ENCODE peak calls at places on chromosome 12, in five cellular contexts. One of them, this sample, is unnamed.

GRCh38 chr12:109512608-109513007 is 35.2 kb downstream of the UBE3B start:
- DNase-seq in caudate nucleus: no peak
- DNase-seq in NCI-H2107: no peak
- DNase-seq in progenitor cell of endocrine pancreas: no peak
- DNase-seq in neural progenitor cell: no peak
- DNase-seq in this sample: no peak

GRCh38 chr12:123223241-123223668 is 9.7 kb downstream of the MPHOSPH9 start:
- DNase-seq in caudate nucleus: no peak
- DNase-seq in NCI-H2107: no peak
- DNase-seq in neural progenitor cell: no peak
- DNase-seq in progenitor cell of endocrine pancreas: no peak
- DNase-seq in this sample: no peak

GRCh38 chr12:28568083-28568482 is 377.8 kb downstream of the CCDC91 start:
- DNase-seq in progenitor cell of endocrine pancreas: no peak
- DNase-seq in NCI-H2107: no peak
- DNase-seq in caudate nucleus: no peak
- DNase-seq in neural progenitor cell: no peak
- DNase-seq in this sample: no peak

GRCh38 chr12:108839890-108840230 is 17.5 kb downstream of the SSH1 start:
- DNase-seq in progenitor cell of endocrine pancreas: no peak
- DNase-seq in caudate nucleus: no peak
- DNase-seq in NCI-H2107: no peak
- DNase-seq in neural progenitor cell: no peak
- DNase-seq in this sample: no peak

GRCh38 chr12:106976013-106976658 is 10.8 kb downstream of the MTERF2 start:
- DNase-seq in neural progenitor cell: no peak
- DNase-seq in NCI-H2107: no peak
- DNase-seq in progenitor cell of endocrine pancreas: no peak
- DNase-seq in caudate nucleus: no peak
- DNase-seq in this sample: no peak

GRCh38 chr12:2409656-2410265 is 357.0 kb downstream of the CACNA1C start:
- DNase-seq in progenitor cell of endocrine pancreas: no peak
- DNase-seq in caudate nucleus: no peak
- DNase-seq in NCI-H2107: no peak
- DNase-seq in neural progenitor cell: no peak
- DNase-seq in this sample: no peak

GRCh38 chr12:70744133-70744532 is 106.9 kb upstream of the PTPRB start:
- DNase-seq in progenitor cell of endocrine pancreas: no peak
- DNase-seq in neural progenitor cell: no peak
- DNase-seq in caudate nucleus: no peak
- DNase-seq in NCI-H2107: no peak
- DNase-seq in this sample: no peak

GRCh38 chr12:6083606-6084005 is 40.9 kb downstream of the VWF start:
- DNase-seq in NCI-H2107: no peak
- DNase-seq in neural progenitor cell: no peak
- DNase-seq in caudate nucleus: no peak
- DNase-seq in progenitor cell of endocrine pancreas: no peak
- DNase-seq in this sample: no peak

GRCh38 chr12:50926415-50926814 is 25.9 kb upstream of the HIGD1C start:
- DNase-seq in neural progenitor cell: no peak
- DNase-seq in caudate nucleus: no peak
- DNase-seq in progenitor cell of endocrine pancreas: no peak
- DNase-seq in NCI-H2107: no peak
- DNase-seq in this sample: no peak

GRCh38 chr12:124027753-124028559 is 54.9 kb downstream of the ZNF664 start:
- DNase-seq in NCI-H2107: no peak
- DNase-seq in progenitor cell of endocrine pancreas: no peak
- DNase-seq in caudate nucleus: no peak
- DNase-seq in neural progenitor cell: no peak
- DNase-seq in this sample: no peak

GRCh38 chr12:78818487-78818886 is 46.1 kb upstream of the SYT1 start:
- DNase-seq in NCI-H2107: no peak
- DNase-seq in caudate nucleus: no peak
- DNase-seq in neural progenitor cell: peak
- DNase-seq in progenitor cell of endocrine pancreas: no peak
- DNase-seq in this sample: no peak

GRCh38 chr12:101920906-101921305 is 43.5 kb downstream of the DRAM1 start:
- DNase-seq in caudate nucleus: no peak
- DNase-seq in progenitor cell of endocrine pancreas: no peak
- DNase-seq in neural progenitor cell: no peak
- DNase-seq in NCI-H2107: no peak
- DNase-seq in this sample: no peak

GRCh38 chr12:51246254-51246853 is 7.7 kb downstream of the DAZAP2 start:
- DNase-seq in caudate nucleus: no peak
- DNase-seq in NCI-H2107: no peak
- DNase-seq in neural progenitor cell: no peak
- DNase-seq in progenitor cell of endocrine pancreas: no peak
- DNase-seq in this sample: no peak

GRCh38 chr12:67630373-67631088 is 18.0 kb upstream of the DYRK2 start:
- DNase-seq in caudate nucleus: no peak
- DNase-seq in NCI-H2107: no peak
- DNase-seq in progenitor cell of endocrine pancreas: no peak
- DNase-seq in neural progenitor cell: peak
- DNase-seq in this sample: peak

GRCh38 chr12:27095346-27095745 is 13.0 kb upstream of the C12orf71 start:
- DNase-seq in caudate nucleus: no peak
- DNase-seq in neural progenitor cell: no peak
- DNase-seq in progenitor cell of endocrine pancreas: no peak
- DNase-seq in NCI-H2107: no peak
- DNase-seq in this sample: no peak

GRCh38 chr12:117900561-117900960 is 68.2 kb downstream of the KSR2 start:
- DNase-seq in neural progenitor cell: no peak
- DNase-seq in progenitor cell of endocrine pancreas: no peak
- DNase-seq in NCI-H2107: no peak
- DNase-seq in caudate nucleus: no peak
- DNase-seq in this sample: no peak

GRCh38 chr12:116628989-116629388 is 69.8 kb downstream of the MAP1LC3B2 start:
- DNase-seq in neural progenitor cell: no peak
- DNase-seq in caudate nucleus: no peak
- DNase-seq in progenitor cell of endocrine pancreas: no peak
- DNase-seq in NCI-H2107: no peak
- DNase-seq in this sample: no peak

GRCh38 chr12:65586796-65587195 is 237.5 kb upstream of the HMGA2 start:
- DNase-seq in NCI-H2107: no peak
- DNase-seq in neural progenitor cell: no peak
- DNase-seq in caudate nucleus: no peak
- DNase-seq in progenitor cell of endocrine pancreas: no peak
- DNase-seq in this sample: no peak

GRCh38 chr12:114400925-114401324 is 5.0 kb downstream of the TBX5 start:
- DNase-seq in NCI-H2107: no peak
- DNase-seq in progenitor cell of endocrine pancreas: no peak
- DNase-seq in neural progenitor cell: peak
- DNase-seq in caudate nucleus: no peak
- DNase-seq in this sample: no peak

GRCh38 chr12:68381476-68381875 is 49.3 kb upstream of the MDM1 start:
- DNase-seq in progenitor cell of endocrine pancreas: no peak
- DNase-seq in caudate nucleus: no peak
- DNase-seq in neural progenitor cell: no peak
- DNase-seq in NCI-H2107: no peak
- DNase-seq in this sample: no peak

GRCh38 chr12:79444089-79444488 is 246.7 kb downstream of the PAWR start:
- DNase-seq in NCI-H2107: no peak
- DNase-seq in caudate nucleus: no peak
- DNase-seq in progenitor cell of endocrine pancreas: no peak
- DNase-seq in neural progenitor cell: no peak
- DNase-seq in this sample: no peak

GRCh38 chr12:66693901-66694513 is 15.1 kb upstream of the GRIP1 start:
- DNase-seq in neural progenitor cell: peak
- DNase-seq in NCI-H2107: peak
- DNase-seq in caudate nucleus: peak
- DNase-seq in progenitor cell of endocrine pancreas: no peak
- DNase-seq in this sample: peak

GRCh38 chr12:57726151-57726883 is 12.2 kb downstream of the AGAP2 start:
- DNase-seq in neural progenitor cell: peak
- DNase-seq in caudate nucleus: peak
- DNase-seq in NCI-H2107: peak
- DNase-seq in progenitor cell of endocrine pancreas: peak
- DNase-seq in this sample: peak

GRCh38 chr12:112116232-112117060 is 7.9 kb upstream of the NAA25 start:
- DNase-seq in caudate nucleus: peak
- DNase-seq in progenitor cell of endocrine pancreas: peak
- DNase-seq in NCI-H2107: peak
- DNase-seq in neural progenitor cell: peak
- DNase-seq in this sample: peak